ENCODE peak calls at places on chromosome 22, in four cellular contexts. Z, A, S and M are unnamed samples.

GRCh38 chr22:47297261-47298016 is 535.0 kb downstream of the TBC1D22A start:
- DNase-seq in Z (peak), A (no peak), S (no peak), M (no peak)

GRCh38 chr22:27100789-27101188 is 443.4 kb downstream of the MIAT start:
- DNase-seq in Z (no peak), A (peak), S (no peak), M (peak)

GRCh38 chr22:49052023-49052538 is 775.6 kb downstream of the BRD1 start:
- DNase-seq in Z (no peak), A (no peak), S (no peak), M (no peak)

GRCh38 chr22:36625102-36625501 is 78.5 kb downstream of the CACNG2 start:
- DNase-seq in Z (no peak), A (no peak), S (no peak), M (no peak)

GRCh38 chr22:42330953-42331525 is 60.6 kb upstream of the TCF20 start:
- DNase-seq in Z (no peak), A (peak), S (no peak), M (peak)

GRCh38 chr22:39244496-39245129 is at the start of gene PDGFB:
- DNase-seq in Z (no peak), A (peak), S (peak), M (no peak)

GRCh38 chr22:39242389-39242808 is 2.4 kb downstream of the PDGFB start:
- DNase-seq in Z (no peak), A (no peak), S (no peak), M (no peak)

GRCh38 chr22:24099661-24100060 is 81.6 kb upstream of the SUSD2 start:
- DNase-seq in Z (no peak), A (no peak), S (peak), M (no peak)

GRCh38 chr22:37552560-37553163 is 7.6 kb upstream of the CDC42EP1 start:
- DNase-seq in Z (no peak), A (no peak), S (peak), M (no peak)